ENCODE peak calls at places on chromosomes 6 and 20, in eight cellular contexts. Z is WTC11; E is cardiac muscle cell; H is head of caudate nucleus; R is MCF 10A; C is Daoy; T is ovary; S is stimulated activated CD8-positive, alpha-beta memory T cell treated with anti-CD3 and anti-CD28 coated beads, Interleukin-12 subunit alpha, Interleukin-12 subunit beta, amount 100 ng/mL, for 1 hour. B is an unnamed sample.

GRCh38 chr6:2899596-2899995 is 3.5 kb downstream of the SERPINB9 start:
- DNase-seq in E (no peak), Z (no peak), C (no peak), S (no peak), H (no peak), T (no peak), R (no peak), B (no peak)

GRCh38 chr20:64077094-64077493 is 2.2 kb downstream of the RGS19 start:
- DNase-seq in C (no peak), Z (no peak), R (no peak), S (no peak), H (no peak), E (no peak), T (no peak), B (no peak)

GRCh38 chr6:159654483-159655098 is 38.5 kb downstream of the SOD2 start:
- DNase-seq in S (no peak), R (peak), Z (no peak), H (peak), T (no peak), C (peak), E (peak), B (no peak)

GRCh38 chr6:154222716-154223115 is 133.9 kb downstream of the IPCEF1 start:
- DNase-seq in T (no peak), S (no peak), R (no peak), H (no peak), C (no peak), Z (no peak), E (no peak), B (no peak)

GRCh38 chr20:60053125-60053812 is 95.0 kb downstream of the CDH26 start:
- DNase-seq in H (no peak), S (no peak), E (no peak), C (no peak), T (no peak), Z (no peak), R (no peak), B (no peak)

GRCh38 chr6:44186691-44187025 is 28.0 kb downstream of the CAPN11 start:
- DNase-seq in H (no peak), Z (no peak), E (no peak), T (no peak), C (no peak), S (no peak), R (no peak), B (no peak)

GRCh38 chr20:43507150-43508080 is at the start of gene L3MBTL1:
- DNase-seq in E (peak), C (peak), S (no peak), H (no peak), R (peak), T (peak), Z (peak), B (peak)

GRCh38 chr6:107957165-107957908 is 671 bp downstream of the SEC63 start:
- DNase-seq in S (peak), R (peak), C (peak), H (peak), E (peak), Z (peak), T (peak), B (peak)

GRCh38 chr6:129605962-129606361 is 104.0 kb downstream of the ARHGAP18 start:
- DNase-seq in S (no peak), Z (no peak), T (no peak), C (no peak), E (no peak), H (no peak), R (no peak), B (no peak)

GRCh38 chr20:40265872-40266533 is 423.0 kb downstream of the MAFB start:
- DNase-seq in T (no peak), R (peak), C (peak), H (peak), S (no peak), E (peak), Z (peak), B (peak)

GRCh38 chr20:44098657-44099056 is 88.3 kb downstream of the JPH2 start:
- DNase-seq in E (no peak), C (no peak), R (no peak), S (no peak), Z (no peak), H (no peak), T (no peak), B (no peak)

GRCh38 chr6:12137480-12137879 is 125.4 kb downstream of the HIVEP1 start:
- DNase-seq in R (peak), E (no peak), T (peak), S (no peak), C (peak), H (peak), Z (no peak), B (no peak)

GRCh38 chr6:9126845-9127560 is 691.7 kb upstream of the SLC35B3 start:
- DNase-seq in T (no peak), Z (no peak), S (no peak), E (no peak), R (peak), C (peak), H (peak), B (no peak)

GRCh38 chr20:50679753-50680105 is 11.6 kb downstream of the RIPOR3 start:
- DNase-seq in R (no peak), Z (no peak), E (no peak), S (no peak), T (no peak), C (no peak), H (no peak), B (no peak)

GRCh38 chr6:112307707-112308106 is 39.4 kb upstream of the RFPL4B start:
- DNase-seq in R (no peak), Z (no peak), T (no peak), H (no peak), C (peak), S (no peak), E (no peak), B (no peak)

GRCh38 chr20:44011251-44011940 is 96.7 kb downstream of the TOX2 start:
- DNase-seq in T (no peak), S (no peak), R (no peak), E (no peak), Z (no peak), C (no peak), H (no peak), B (peak)

GRCh38 chr20:58135441-58136170 is 92.8 kb downstream of the ANKRD60 start:
- DNase-seq in R (peak), E (no peak), C (no peak), T (no peak), S (no peak), H (no peak), Z (no peak), B (no peak)

GRCh38 chr20:35831983-35832382 is 60.2 kb downstream of the PHF20 start:
- DNase-seq in C (no peak), Z (no peak), S (no peak), T (no peak), H (no peak), R (no peak), E (no peak), B (no peak)

GRCh38 chr6:33633462-33634158 is 12.5 kb downstream of the ITPR3 start:
- DNase-seq in C (peak), H (peak), T (peak), Z (peak), S (peak), E (peak), R (peak), B (peak)

GRCh38 chr6:125124250-125124777 is 29.3 kb upstream of the TPD52L1 start:
- DNase-seq in S (no peak), T (no peak), C (peak), R (peak), Z (no peak), H (no peak), E (no peak), B (no peak)

GRCh38 chr6:20286968-20287565 is 74.8 kb upstream of the MBOAT1 start:
- DNase-seq in R (peak), C (peak), Z (no peak), S (no peak), T (no peak), E (no peak), H (no peak), B (no peak)

GRCh38 chr6:28747631-28748157 is 176.1 kb downstream of the TRIM27 start:
- DNase-seq in S (no peak), C (peak), H (no peak), E (peak), Z (peak), R (peak), T (no peak), B (peak)

GRCh38 chr20:3461191-3461874 is 9.5 kb upstream of the ATRN start:
- DNase-seq in C (peak), T (no peak), R (no peak), H (no peak), E (no peak), S (no peak), Z (peak), B (no peak)

GRCh38 chr20:40682104-40683045 is 6.7 kb downstream of the MAFB start:
- DNase-seq in C (no peak), Z (peak), T (no peak), S (no peak), R (peak), H (no peak), E (no peak), B (no peak)

B was measured in BE2C.